ENCODE peak calls at places on chromosomes 2 and 18, in eight cellular contexts. G is upper lobe of right lung, L is BJ, K is cardiac muscle cell, Y is astrocyte of the spinal cord, Z is breast epithelium, A is GM12864, P is cardiac fibroblast. B is an unnamed sample.

GRCh38 chr2:176127769-176128072 is 1.8 kb upstream of the HOXD8 start:
- DNase-seq in L (no peak), P (no peak), Z (no peak), K (no peak), A (no peak), Y (no peak), G (no peak), B (no peak)

GRCh38 chr2:201918981-201919380 is 112.6 kb downstream of the CDK15 start:
- DNase-seq in L (no peak), G (no peak), A (no peak), Y (no peak), P (no peak), Z (no peak), K (no peak), B (no peak)

GRCh38 chr2:71552356-71552755 is 99.0 kb downstream of the DYSF start:
- DNase-seq in Z (no peak), L (no peak), Y (no peak), K (no peak), P (no peak), G (peak), A (no peak), B (no peak)

GRCh38 chr18:37662546-37663339 is 97.1 kb upstream of the CELF4 start:
- DNase-seq in G (no peak), L (no peak), K (no peak), Z (no peak), P (no peak), Y (no peak), A (no peak), B (no peak)

GRCh38 chr18:3919396-3920061 is 469.6 kb downstream of the TGIF1 start:
- DNase-seq in A (no peak), G (no peak), L (no peak), P (no peak), Z (no peak), K (no peak), Y (no peak), B (no peak)

GRCh38 chr2:29850794-29851193 is 70.6 kb downstream of the ALK start:
- DNase-seq in Z (no peak), L (no peak), K (no peak), P (no peak), A (no peak), Y (no peak), G (no peak), B (no peak)

GRCh38 chr2:219702796-219703545 is 75.5 kb downstream of the SLC4A3 start:
- DNase-seq in Y (no peak), K (peak), G (peak), Z (no peak), L (no peak), A (no peak), P (no peak), B (no peak)

GRCh38 chr2:71620851-71621251 is 167.5 kb downstream of the DYSF start:
- DNase-seq in Y (no peak), K (no peak), A (no peak), Z (no peak), L (no peak), P (no peak), G (no peak), B (no peak)

GRCh38 chr2:158134655-158135054 is 33.0 kb downstream of the UPP2 start:
- DNase-seq in L (no peak), P (no peak), K (no peak), G (no peak), Z (no peak), A (no peak), Y (no peak), B (no peak)

GRCh38 chr18:23574611-23575308 is 11.5 kb downstream of the NPC1 start:
- DNase-seq in A (no peak), Y (no peak), L (no peak), P (no peak), K (no peak), Z (no peak), G (no peak), B (no peak)

GRCh38 chr2:134873152-134873551 is 34.7 kb downstream of the ACMSD start:
- DNase-seq in Z (no peak), G (no peak), A (no peak), Y (no peak), P (no peak), L (no peak), K (no peak), B (no peak)

GRCh38 chr2:10305715-10306114 is 3.0 kb downstream of the HPCAL1 start:
- DNase-seq in G (no peak), K (no peak), A (no peak), Z (no peak), L (no peak), P (no peak), Y (no peak), B (no peak)

GRCh38 chr18:65659912-65660311 is 90.9 kb upstream of the CDH7 start:
- DNase-seq in K (no peak), Y (no peak), P (no peak), A (no peak), L (no peak), Z (no peak), G (no peak), B (no peak)

GRCh38 chr2:226601881-226602280 is 197.7 kb downstream of the IRS1 start:
- DNase-seq in P (peak), Z (no peak), A (no peak), K (no peak), Y (peak), G (no peak), L (peak), B (peak)

GRCh38 chr2:240412211-240412830 is 23.1 kb upstream of the GPC1 start:
- DNase-seq in Z (peak), Y (no peak), G (peak), A (no peak), K (no peak), L (no peak), P (no peak), B (no peak)

GRCh38 chr18:21134895-21135294 is 23.3 kb upstream of the ROCK1 start:
- DNase-seq in L (no peak), Y (no peak), K (peak), A (no peak), G (no peak), Z (no peak), P (peak), B (peak)

GRCh38 chr2:62412347-62412742 is 93.7 kb downstream of the TMEM17 start:
- DNase-seq in Z (no peak), L (no peak), A (no peak), G (no peak), P (no peak), K (no peak), Y (peak), B (peak)
- TF ChIP-seq CTCF in Z (no peak), L (no peak), A (no peak), G (no peak), P (no peak), K (no peak), Y (no peak), B (no peak)

GRCh38 chr2:24894750-24895149 is 25.3 kb downstream of the ADCY3 start:
- DNase-seq in A (no peak), Y (no peak), L (no peak), K (no peak), G (no peak), P (no peak), Z (no peak), B (no peak)
- H3K4me3 ChIP-seq in A (no peak), Y (no peak), L (no peak), K (no peak), G (no peak), P (no peak), Z (no peak), B (no peak)

DNA sequence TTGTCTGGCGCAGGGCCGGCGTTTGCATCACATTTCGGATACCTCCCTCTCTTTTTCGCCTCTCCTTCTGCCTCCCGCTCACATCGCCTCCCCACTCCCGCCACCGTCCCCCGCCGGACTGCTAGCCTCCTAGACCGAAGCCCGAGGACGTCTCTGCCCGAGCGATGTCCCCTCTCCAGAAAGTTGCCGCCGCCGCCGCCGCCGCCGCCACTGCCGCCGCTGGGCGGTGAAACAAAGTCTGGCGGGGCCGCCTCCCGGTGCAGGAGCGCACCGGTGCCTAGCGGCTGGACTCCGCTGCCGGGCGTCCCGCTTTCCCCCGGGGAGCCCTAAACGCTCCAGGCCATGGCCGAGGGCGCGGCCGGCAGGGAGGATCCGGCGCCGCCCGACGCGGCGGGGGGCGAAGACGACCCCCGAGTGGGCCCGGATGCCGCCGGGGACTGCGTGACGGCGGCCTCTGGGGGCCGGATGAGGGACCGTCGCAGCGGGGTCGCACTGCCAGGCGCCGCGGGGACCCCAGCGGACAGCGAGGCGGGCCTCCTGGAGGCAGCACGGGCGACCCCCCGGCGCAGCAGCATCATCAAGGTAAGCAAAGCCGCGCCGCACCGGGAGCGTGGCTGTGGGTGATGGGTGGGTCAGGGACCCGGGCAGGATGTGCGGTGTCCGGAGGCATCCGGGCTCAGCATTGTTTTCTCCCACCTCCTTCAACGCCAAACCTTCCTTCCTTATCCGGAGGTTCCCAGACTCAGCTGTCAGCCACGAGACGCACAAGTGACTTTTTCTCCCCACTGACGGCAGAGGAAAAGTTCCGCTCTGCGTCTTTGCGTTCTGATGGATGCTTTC is 585 bp downstream of the PLCL1 start:
- DNase-seq in Y (peak), L (no peak), P (peak), A (no peak), K (peak), G (peak), Z (no peak), B (peak)
- TF ChIP-seq CTCF in Y (no peak), L (no peak), P (no peak), A (peak), K (no peak), G (no peak), Z (peak), B (no peak)

DNA sequence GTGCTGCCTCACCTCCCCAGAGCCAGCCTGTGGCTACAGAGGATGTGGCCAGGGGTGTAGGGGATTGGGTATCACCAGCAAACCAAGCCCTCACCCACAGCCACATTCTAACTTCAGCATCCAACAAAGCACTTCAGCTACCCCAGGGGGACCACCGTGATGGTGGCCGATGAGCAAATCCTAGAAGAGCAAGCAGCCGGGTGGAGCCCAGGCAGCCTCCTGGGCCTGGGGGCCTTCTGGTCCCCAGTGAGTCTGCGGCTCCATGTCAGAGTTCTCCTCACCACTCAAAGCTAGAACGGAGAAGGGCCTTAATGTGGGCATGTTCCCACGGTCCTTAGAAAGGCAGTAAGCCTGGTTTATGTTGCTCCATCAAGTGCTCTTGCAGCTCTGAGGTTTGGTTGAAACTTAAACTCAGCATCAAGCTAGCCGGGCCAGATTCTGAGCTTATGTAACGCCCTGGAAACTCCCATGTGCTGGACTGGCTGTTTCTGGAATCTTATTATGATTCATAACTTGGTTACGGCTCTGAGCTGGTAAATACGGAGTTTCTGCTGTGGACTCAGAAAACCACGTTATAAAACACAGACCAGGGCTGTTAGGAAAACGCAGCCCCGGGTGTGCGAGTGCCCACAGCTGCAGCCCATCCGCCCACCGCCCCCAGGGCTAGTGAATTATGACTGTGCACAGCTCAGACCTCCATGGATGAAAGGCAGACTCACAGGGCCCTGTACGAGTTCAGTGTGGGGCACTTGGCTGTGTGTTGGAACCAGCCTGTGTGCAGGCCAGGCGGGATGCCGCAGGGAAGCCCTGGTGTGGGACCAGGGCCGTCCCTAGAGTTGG is 99.8 kb downstream of the SEPTIN10 start:
- DNase-seq in G (no peak), Z (no peak), K (peak), L (peak), Y (peak), A (peak), P (peak), B (peak)
- H3K4me3 ChIP-seq in G (no peak), Z (no peak), K (no peak), L (no peak), Y (no peak), A (no peak), P (no peak), B (no peak)

DNA sequence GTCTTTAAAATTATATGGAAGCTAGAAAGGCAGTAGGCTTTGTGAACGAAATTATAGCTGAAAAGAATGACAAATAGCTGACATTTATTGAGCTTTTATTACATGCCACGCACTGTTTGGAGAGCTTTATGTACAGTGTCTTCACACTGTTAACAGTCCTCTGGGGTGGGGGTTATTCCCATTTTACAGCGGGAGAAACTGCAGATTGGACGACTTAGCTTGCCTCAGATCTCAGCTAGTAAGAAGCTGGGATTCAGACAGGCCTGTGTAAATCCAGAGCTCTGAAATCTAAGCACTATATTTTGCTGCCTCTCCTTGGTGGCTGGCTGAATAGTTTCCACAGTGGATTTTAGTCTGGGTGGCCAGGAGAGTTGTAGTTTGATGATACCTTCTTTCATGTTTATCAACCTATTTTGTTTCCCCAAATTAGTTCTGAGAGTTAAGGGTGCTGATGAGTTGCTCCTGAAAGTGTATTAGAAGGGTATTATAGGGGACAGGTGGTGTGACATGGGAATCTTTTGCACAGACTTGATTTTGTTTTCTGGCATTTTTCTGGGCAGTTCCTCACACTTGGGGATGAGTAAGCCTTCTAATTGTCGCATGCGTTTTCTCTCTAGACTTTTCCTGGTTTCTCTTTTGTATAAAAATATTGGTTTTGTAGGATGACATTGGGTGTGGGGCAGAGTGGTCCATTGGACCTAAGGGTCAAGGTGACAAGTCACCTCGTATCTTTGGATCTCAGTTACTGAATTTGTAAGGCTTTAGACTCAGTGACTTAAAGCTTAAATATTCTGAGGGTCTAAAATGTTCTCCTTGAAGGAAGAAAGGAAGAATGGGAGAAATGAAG is 1.5 kb downstream of the ACSL3 start:
- DNase-seq in L (no peak), G (no peak), A (no peak), P (peak), Z (no peak), Y (peak), K (peak), B (peak)
- TF ChIP-seq CTCF in L (peak), G (no peak), A (no peak), P (peak), Z (no peak), Y (peak), K (peak), B (peak)

GRCh38 chr2:203649176-203649814 is 57.1 kb upstream of the CD28 start:
- DNase-seq in K (no peak), Z (no peak), G (no peak), P (no peak), Y (no peak), L (no peak), A (no peak), B (no peak)
- H3K4me3 ChIP-seq in K (no peak), Z (no peak), G (no peak), P (no peak), Y (no peak), L (no peak), A (no peak), B (no peak)

GRCh38 chr2:39595116-39595515 is 70.6 kb upstream of the TMEM178A start:
- DNase-seq in P (no peak), G (no peak), Z (no peak), K (no peak), L (no peak), A (no peak), Y (no peak), B (no peak)

GRCh38 chr2:39597309-39597708 is 68.4 kb upstream of the TMEM178A start:
- DNase-seq in Z (no peak), A (no peak), G (no peak), P (no peak), Y (no peak), K (no peak), L (no peak), B (no peak)

GRCh38 chr2:39593439-39594393 is 72.0 kb upstream of the TMEM178A start:
- DNase-seq in P (peak), Y (peak), L (peak), A (peak), G (no peak), Z (no peak), K (peak), B (peak)
- TF ChIP-seq CTCF in P (peak), Y (peak), L (peak), A (peak), G (peak), Z (peak), K (peak), B (peak)

GRCh38 chr2:15943914-15944313 is 3.6 kb downstream of the MYCN start:
- DNase-seq in L (no peak), Y (no peak), Z (no peak), K (peak), P (peak), A (no peak), G (no peak), B (no peak)
- H3K4me3 ChIP-seq in L (no peak), Y (no peak), Z (no peak), K (peak), P (no peak), A (no peak), G (no peak), B (no peak)

GRCh38 chr2:73983322-73984202 is 1.1 kb upstream of the TET3 start:
- DNase-seq in P (no peak), L (no peak), Y (no peak), Z (peak), G (peak), K (no peak), A (no peak), B (no peak)
- TF ChIP-seq CTCF in P (no peak), L (no peak), Y (no peak), Z (peak), G (no peak), K (no peak), A (peak), B (no peak)

DNA sequence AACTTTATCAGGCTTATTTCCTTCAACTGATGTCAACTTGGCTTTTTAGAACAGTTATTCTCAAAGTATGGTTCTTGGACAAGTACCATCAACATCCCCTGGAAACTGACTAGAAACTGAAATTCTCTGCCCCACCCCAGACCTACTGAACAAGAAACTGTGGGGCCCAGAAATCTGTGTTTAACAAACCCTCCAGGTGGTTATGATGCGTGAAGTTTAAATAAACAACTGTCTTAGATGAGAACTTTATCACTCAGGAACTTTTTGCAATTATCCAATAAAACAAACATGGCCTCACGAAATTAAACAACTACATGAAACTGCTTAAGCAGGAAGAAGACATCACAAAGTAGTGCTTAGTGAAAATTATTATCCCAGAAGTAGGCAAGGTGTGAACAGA is 4.4 kb downstream of the HIBCH start:
- DNase-seq in Y (no peak), Z (no peak), P (no peak), G (no peak), K (no peak), L (no peak), A (no peak), B (no peak)
- H3K4me3 ChIP-seq in Y (no peak), Z (no peak), P (no peak), G (no peak), K (no peak), L (no peak), A (no peak), B (no peak)